ENCODE peak calls at places on chromosomes 5 and 9, in eight cellular contexts. F is right lobe of liver, E is lower lobe of right lung, Q is aorta, H is keratinocyte, W is left lung, M is transverse colon, Y is GM23248. O is an unnamed sample. For H3K4me1, the result is how much of the 10 kb centered on the place peaks cover.

GRCh38 chr9:4289411-4290380 is 10.2 kb downstream of the GLIS3 start:
- DNase-seq in F (no peak), E (no peak), Q (no peak), H (no peak), W (no peak), M (no peak), Y (peak), O (no peak)

GRCh38 chr9:95924955-95925354 is 49.5 kb downstream of the ERCC6L2 start:
- DNase-seq in F (no peak), E (no peak), Q (no peak), H (no peak), W (no peak), M (peak), Y (no peak), O (no peak)

GRCh38 chr5:145531038-145531734 is 304.0 kb downstream of the PRELID2 start:
- DNase-seq in F (no peak), E (no peak), Q (no peak), H (peak), W (no peak), M (peak), Y (peak), O (no peak)

GRCh38 chr5:139808481-139809330 is 13.1 kb downstream of the PSD2 start:
- DNase-seq in F (peak), E (peak), Q (peak), H (no peak), W (peak), M (no peak), Y (peak), O (no peak)

GRCh38 chr9:133133680-133134418 is 12.8 kb upstream of the RALGDS start:
- DNase-seq in F (peak), E (peak), Q (peak), H (peak), W (peak), M (peak), Y (peak), O (peak)

GRCh38 chr9:125683486-125683885 is 23.5 kb downstream of the MAPKAP1 start:
- DNase-seq in F (no peak), E (no peak), Q (no peak), H (no peak), W (no peak), M (no peak), Y (peak), O (no peak)

GRCh38 chr9:71308454-71308853 is 187.0 kb upstream of the TRPM3 start:
- DNase-seq in F (no peak), E (no peak), Q (no peak), H (no peak), W (no peak), M (no peak), Y (no peak), O (no peak)

GRCh38 chr5:132813599-132814440 is 718 bp downstream of the SOWAHA start:
- DNase-seq in F (no peak), E (no peak), Q (no peak), H (no peak), W (no peak), M (peak), Y (peak), O (no peak)

GRCh38 chr9:107094370-107094769 is 188.7 kb upstream of the RAD23B start:
- DNase-seq in F (no peak), E (no peak), Q (no peak), H (no peak), W (no peak), M (no peak), Y (no peak), O (no peak)

GRCh38 chr9:3498691-3499090 is 27.1 kb downstream of the RFX3 start:
- DNase-seq in F (no peak), E (no peak), Q (no peak), H (no peak), W (no peak), M (no peak), Y (no peak), O (no peak)

GRCh38 chr5:140631831-140632365 is 1.1 kb downstream of the CD14 start:
- DNase-seq in F (peak), E (no peak), Q (no peak), H (no peak), W (peak), M (peak), Y (no peak), O (no peak)

GRCh38 chr9:101176384-101176783 is 147.9 kb downstream of the PLPPR1 start:
- DNase-seq in F (no peak), E (no peak), Q (no peak), H (no peak), W (no peak), M (no peak), Y (no peak), O (no peak)

GRCh38 chr9:86983260-86984255 is 36.3 kb upstream of the GAS1 start:
- DNase-seq in F (no peak), E (no peak), Q (no peak), H (peak), W (no peak), M (no peak), Y (peak), O (no peak)

GRCh38 chr5:141389153-141390042 is 1.9 kb downstream of the PCDHGB4 start:
- DNase-seq in F (no peak), E (no peak), Q (peak), H (no peak), W (no peak), M (no peak), Y (no peak), O (no peak)

GRCh38 chr9:33946779-33947535 is 101.7 kb downstream of the UBAP2 start:
- DNase-seq in F (no peak), E (no peak), Q (no peak), H (peak), W (no peak), M (no peak), Y (peak), O (no peak)

GRCh38 chr5:150263801-150264621 is 25.6 kb downstream of the CAMK2A start:
- DNase-seq in F (peak), E (no peak), Q (no peak), H (peak), W (peak), M (no peak), Y (peak), O (no peak)

GRCh38 chr9:128152781-128153116 is 3.5 kb downstream of the LCN2 start:
- DNase-seq in F (no peak), E (peak), Q (peak), H (no peak), W (peak), M (no peak), Y (no peak), O (no peak)

GRCh38 chr5:173884402-173885053 is 3.6 kb upstream of the CPEB4 start:
- DNase-seq in F (no peak), E (peak), Q (no peak), H (no peak), W (no peak), M (peak), Y (no peak), O (no peak)

GRCh38 chr5:73441377-73441776 is 7.2 kb downstream of the FOXD1 start:
- DNase-seq in F (no peak), E (no peak), Q (no peak), H (no peak), W (no peak), M (no peak), Y (peak), O (no peak)

GRCh38 chr5:116528519-116529234 is 45.9 kb downstream of the SEMA6A start:
- DNase-seq in F (no peak), E (no peak), Q (no peak), H (no peak), W (no peak), M (no peak), Y (no peak), O (no peak)

GRCh38 chr5:83628360-83628759 is 92.3 kb downstream of the HAPLN1 start:
- DNase-seq in F (no peak), E (no peak), Q (no peak), H (no peak), W (no peak), M (no peak), Y (no peak), O (no peak)

GRCh38 chr9:99820330-99821186 is 1.1 kb upstream of the NR4A3 start:
- DNase-seq in F (peak), E (peak), Q (peak), H (no peak), W (no peak), M (peak), Y (peak), O (no peak)

GRCh38 chr9:113546566-113546965 is 83.0 kb downstream of the RGS3 start:
- DNase-seq in F (no peak), E (no peak), Q (no peak), H (no peak), W (no peak), M (no peak), Y (no peak), O (no peak)
- H3K4me1 ChIP-seq in F (half or more), E (under half), Q (under half), H (under half), W (under half), M (under half), Y (under half), O (under half)

GRCh38 chr5:135242496-135243193 is 156.4 kb downstream of the MACROH2A1 start:
- DNase-seq in F (no peak), E (no peak), Q (no peak), H (no peak), W (no peak), M (peak), Y (peak), O (no peak)
- H3K4me1 ChIP-seq in F (under half), E (under half), Q (under half), H (under half), W (under half), M (under half), Y (half or more), O (half or more)

GRCh38 chr9:37380570-37380969 is 41.9 kb upstream of the GRHPR start:
- DNase-seq in F (no peak), E (no peak), Q (no peak), H (no peak), W (no peak), M (no peak), Y (no peak), O (no peak)
- H3K4me1 ChIP-seq in F (under half), E (under half), Q (under half), H (under half), W (under half), M (under half), Y (under half), O (under half)

DNA sequence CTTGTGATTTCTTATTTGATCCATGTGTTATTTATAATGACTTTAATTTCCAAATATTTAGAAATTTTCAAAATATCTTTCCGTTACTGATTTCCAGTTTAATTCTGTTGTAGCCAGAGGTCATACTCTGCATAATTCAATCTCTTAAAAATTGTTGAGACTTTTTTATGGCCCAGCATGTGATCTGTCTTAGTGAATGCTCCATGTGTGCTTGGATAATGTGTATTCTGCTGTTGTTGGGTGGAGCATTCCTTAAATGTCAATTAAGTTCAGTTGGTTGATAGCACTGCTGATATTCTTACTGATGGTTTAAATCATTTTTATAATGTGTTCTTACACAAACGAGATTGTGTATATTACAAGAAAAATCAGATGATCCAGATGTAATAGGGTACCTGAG is 180.8 kb downstream of the RGS3 start:
- DNase-seq in F (no peak), E (no peak), Q (no peak), H (no peak), W (no peak), M (no peak), Y (no peak), O (no peak)
- H3K4me1 ChIP-seq in F (under half), E (under half), Q (under half), H (under half), W (under half), M (under half), Y (under half), O (under half)

DNA sequence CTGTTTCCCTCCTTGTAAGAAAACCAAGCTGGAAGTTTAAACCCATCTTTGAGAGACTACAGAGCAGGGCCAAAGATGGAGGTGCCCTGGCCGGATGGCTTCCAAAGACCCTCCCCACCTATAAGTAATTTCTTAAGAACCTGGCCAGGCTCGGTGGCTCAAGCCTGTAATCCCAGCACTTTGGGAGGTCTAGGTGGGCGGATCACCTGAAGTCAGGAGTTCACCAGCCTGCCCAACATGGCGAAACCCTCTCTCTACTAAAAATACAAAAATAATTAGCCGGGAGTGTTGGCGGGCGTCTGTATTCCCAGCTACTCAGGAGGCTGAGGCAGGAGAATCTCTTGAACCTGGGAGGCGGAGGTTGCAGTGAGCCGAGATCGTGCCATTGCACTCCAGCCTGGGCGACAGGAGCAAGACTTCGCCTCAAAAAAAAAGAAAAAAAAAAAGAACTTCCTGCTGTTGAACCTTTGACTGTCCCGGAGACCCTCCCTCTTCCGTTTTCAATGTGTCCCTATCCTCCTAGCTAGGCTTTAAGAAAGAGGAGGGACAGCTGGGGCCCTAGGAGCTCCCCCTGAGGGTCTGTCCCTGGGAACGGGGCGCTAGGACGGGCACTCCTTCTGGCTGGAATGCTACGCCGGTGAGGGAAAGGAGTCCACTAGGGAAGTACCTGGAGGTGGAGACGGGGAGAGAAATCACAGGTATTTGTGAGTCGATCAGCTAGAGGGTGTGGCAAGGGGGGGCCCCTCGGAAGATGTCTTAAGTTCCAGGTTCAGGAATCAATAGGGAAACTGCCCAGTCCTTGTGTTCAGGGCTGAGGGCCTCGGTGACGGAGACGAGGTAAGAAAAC is 4.8 kb downstream of the SIT1 start:
- DNase-seq in F (no peak), E (peak), Q (no peak), H (no peak), W (no peak), M (peak), Y (peak), O (no peak)
- H3K4me1 ChIP-seq in F (under half), E (under half), Q (under half), H (under half), W (under half), M (under half), Y (half or more), O (under half)